ENCODE peak calls at places on chromosomes 6 and 20, in four cellular contexts. Q, C, F and G are unnamed samples.

GRCh38 chr20:45892828-45893500 is 1.8 kb downstream of the CTSA start:
- DNase-seq in Q (no peak), C (no peak), F (no peak), G (no peak)

GRCh38 chr20:58511364-58511763 is 3.8 kb downstream of the APCDD1L start:
- DNase-seq in Q (peak), C (no peak), F (no peak), G (peak)

GRCh38 chr6:24668997-24669361 is 2.1 kb downstream of the ACOT13 start:
- DNase-seq in Q (no peak), C (no peak), F (no peak), G (no peak)

GRCh38 chr6:128483472-128484135 is 36.8 kb downstream of the PTPRK start:
- DNase-seq in Q (peak), C (no peak), F (no peak), G (no peak)

GRCh38 chr20:46220808-46221207 is 87.5 kb downstream of the CDH22 start:
- DNase-seq in Q (no peak), C (peak), F (peak), G (no peak)

GRCh38 chr6:142167071-142167470 is 20.0 kb downstream of the VTA1 start:
- DNase-seq in Q (peak), C (no peak), F (no peak), G (no peak)

GRCh38 chr6:751765-752164 is 58.8 kb upstream of the EXOC2 start:
- DNase-seq in Q (no peak), C (no peak), F (no peak), G (no peak)

GRCh38 chr20:54292186-54292585 is 84.3 kb downstream of the PFDN4 start:
- DNase-seq in Q (peak), C (no peak), F (no peak), G (peak)

GRCh38 chr6:55142610-55143009 is 31.7 kb upstream of the HCRTR2 start:
- DNase-seq in Q (no peak), C (no peak), F (no peak), G (no peak)

GRCh38 chr20:18166939-18167338 is 29.3 kb downstream of the KAT14 start:
- DNase-seq in Q (no peak), C (no peak), F (no peak), G (no peak)

GRCh38 chr6:113855500-113856010 is 1.6 kb upstream of the MARCKS start:
- DNase-seq in Q (peak), C (peak), F (no peak), G (peak)

GRCh38 chr6:113857565-113858066 is 471 bp downstream of the MARCKS start:
- DNase-seq in Q (no peak), C (peak), F (peak), G (no peak)

GRCh38 chr6:113856571-113857564 is at the start of gene MARCKS:
- DNase-seq in Q (peak), C (peak), F (peak), G (peak)

GRCh38 chr6:113854531-113855499 is 2.3 kb upstream of the MARCKS start:
- DNase-seq in Q (peak), C (peak), F (peak), G (peak)

DNA sequence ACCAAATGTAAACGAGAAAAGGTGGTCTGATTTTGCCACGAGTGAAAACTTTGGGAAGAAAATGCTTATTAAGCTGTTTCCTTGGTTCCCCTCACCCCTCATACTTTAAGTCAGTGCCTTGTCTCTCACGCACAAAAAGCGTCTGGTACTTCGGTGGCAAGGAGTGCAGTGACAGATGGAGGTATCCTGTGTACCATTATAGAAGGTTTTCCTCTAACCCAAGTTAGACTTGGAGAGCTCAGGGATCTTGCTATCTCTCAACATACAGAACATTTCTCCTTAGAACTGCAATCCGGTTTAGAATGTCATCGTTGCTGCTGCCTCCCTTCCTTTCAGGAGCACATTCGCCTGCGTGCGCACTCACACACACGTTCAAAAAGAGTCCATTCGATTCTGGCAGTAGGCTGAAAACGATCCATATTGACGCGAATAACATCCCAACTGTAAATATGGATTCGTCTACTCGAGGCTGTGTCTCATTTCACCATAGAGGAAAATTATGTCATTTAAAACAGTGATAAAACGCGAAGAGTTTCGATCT is 1.1 kb upstream of the MARCKS start:
- DNase-seq in Q (peak), C (peak), F (no peak), G (peak)
- H3K4me3 ChIP-seq in Q (peak), C (peak), F (peak), G (peak)

DNA sequence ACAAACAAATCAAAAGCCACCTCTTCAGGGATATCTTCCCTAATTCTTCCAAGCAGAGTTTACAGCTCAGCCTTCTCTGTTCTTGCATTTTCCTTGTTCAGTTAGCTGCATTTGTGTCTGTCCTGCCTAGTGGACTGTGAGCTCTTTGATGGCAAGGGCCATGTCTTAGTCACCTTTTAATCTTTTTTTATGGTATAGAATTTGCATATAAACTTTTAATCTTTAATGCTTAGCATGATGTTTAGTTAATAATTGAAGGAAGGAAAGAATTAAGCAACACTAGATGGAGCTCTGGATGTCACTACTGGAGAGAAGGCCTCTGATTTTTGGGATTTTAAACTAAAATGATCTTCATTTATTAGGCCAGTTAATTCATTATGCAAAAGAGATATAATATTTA is 12.1 kb downstream of the PPP2R5D start:
- DNase-seq in Q (no peak), C (no peak), F (no peak), G (no peak)
- TF ChIP-seq CTCF in Q (peak), C (no peak), F (no peak), G (peak)

GRCh38 chr6:26312096-26312463 is 52.9 kb upstream of the BTN3A2 start:
- DNase-seq in Q (no peak), C (no peak), F (no peak), G (peak)

GRCh38 chr6:26309731-26310142 is 55.3 kb upstream of the BTN3A2 start:
- DNase-seq in Q (peak), C (no peak), F (no peak), G (peak)

GRCh38 chr6:26312501-26313390 is 52.3 kb upstream of the BTN3A2 start:
- DNase-seq in Q (peak), C (peak), F (peak), G (peak)

GRCh38 chr6:26311012-26311384 is 54.0 kb upstream of the BTN3A2 start:
- DNase-seq in Q (peak), C (no peak), F (no peak), G (peak)

DNA sequence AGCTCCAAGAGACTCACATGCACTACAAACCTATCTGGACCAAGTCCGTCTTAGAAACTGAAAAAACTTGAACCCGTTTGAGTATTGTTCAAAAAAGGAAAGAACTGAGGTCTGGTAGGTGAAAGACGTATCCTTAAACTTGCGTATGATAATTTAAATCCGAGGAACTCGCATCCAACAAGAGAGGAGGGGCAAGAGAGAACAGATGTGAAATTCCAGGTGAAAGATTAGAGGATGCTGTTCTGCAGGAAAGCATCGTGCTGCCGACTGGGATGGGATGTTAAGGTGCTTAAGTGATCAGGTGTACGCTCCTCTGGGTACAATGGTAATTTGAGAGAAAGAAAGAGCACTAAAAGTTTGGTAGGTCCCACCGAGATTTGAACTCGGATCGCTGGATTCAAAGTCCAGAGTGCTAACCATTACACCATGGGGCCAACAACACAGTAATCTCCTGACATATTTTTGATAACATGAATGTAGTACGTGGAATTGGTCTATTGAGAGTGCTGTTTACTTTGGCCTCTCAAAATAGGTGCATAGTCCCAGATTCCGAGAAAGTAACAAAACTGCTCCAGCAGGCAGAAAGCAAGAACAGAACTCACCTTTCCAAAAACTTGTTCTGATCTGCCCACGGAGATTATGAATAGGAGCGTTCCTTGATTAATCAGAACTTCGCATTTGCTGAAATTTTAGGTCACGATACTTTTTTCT is 53.5 kb upstream of the BTN3A2 start:
- DNase-seq in Q (peak), C (no peak), F (no peak), G (peak)
- H3K4me3 ChIP-seq in Q (peak), C (peak), F (peak), G (peak)

GRCh38 chr6:53294095-53294494 is 54.7 kb downstream of the ELOVL5 start:
- DNase-seq in Q (peak), C (peak), F (no peak), G (no peak)
- TF ChIP-seq CTCF in Q (peak), C (peak), F (peak), G (peak)

GRCh38 chr6:13787146-13787545 is 27.2 kb downstream of the MCUR1 start:
- DNase-seq in Q (peak), C (peak), F (no peak), G (peak)
- H3K4me3 ChIP-seq in Q (no peak), C (no peak), F (no peak), G (no peak)

GRCh38 chr20:10404023-10404628 is 29.9 kb downstream of the MKKS start:
- DNase-seq in Q (no peak), C (no peak), F (no peak), G (no peak)
- TF ChIP-seq CTCF in Q (no peak), C (no peak), F (no peak), G (no peak)

GRCh38 chr6:15342114-15342513 is 96.2 kb downstream of the JARID2 start:
- DNase-seq in Q (no peak), C (no peak), F (no peak), G (no peak)

GRCh38 chr6:15343490-15344185 is 97.8 kb downstream of the JARID2 start:
- DNase-seq in Q (no peak), C (peak), F (no peak), G (no peak)

GRCh38 chr6:15346315-15346714 is 100.4 kb downstream of the JARID2 start:
- DNase-seq in Q (no peak), C (no peak), F (no peak), G (no peak)

GRCh38 chr6:15344186-15344506 is 98.3 kb downstream of the JARID2 start:
- DNase-seq in Q (no peak), C (peak), F (no peak), G (no peak)

DNA sequence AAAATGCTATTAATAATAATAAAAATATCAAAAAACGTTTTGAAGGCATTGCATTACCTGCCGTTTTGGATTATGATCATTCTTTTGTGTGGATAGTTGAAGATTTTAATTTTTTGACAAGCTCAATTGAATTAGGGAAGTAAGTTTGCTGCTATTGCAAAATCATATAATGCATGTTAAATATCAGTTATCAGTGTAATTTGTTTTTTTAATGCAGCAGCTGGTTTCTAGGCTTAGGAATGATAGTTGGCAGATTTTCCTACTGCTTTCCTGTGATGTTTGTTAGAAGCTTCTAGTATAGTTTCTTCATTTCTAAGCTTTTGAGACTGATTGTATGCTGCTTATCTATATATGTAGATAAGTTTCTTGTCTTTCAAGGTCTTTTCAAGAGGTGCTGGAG is 99.0 kb downstream of the JARID2 start:
- DNase-seq in Q (no peak), C (no peak), F (no peak), G (no peak)
- H3K4me3 ChIP-seq in Q (no peak), C (no peak), F (no peak), G (no peak)

DNA sequence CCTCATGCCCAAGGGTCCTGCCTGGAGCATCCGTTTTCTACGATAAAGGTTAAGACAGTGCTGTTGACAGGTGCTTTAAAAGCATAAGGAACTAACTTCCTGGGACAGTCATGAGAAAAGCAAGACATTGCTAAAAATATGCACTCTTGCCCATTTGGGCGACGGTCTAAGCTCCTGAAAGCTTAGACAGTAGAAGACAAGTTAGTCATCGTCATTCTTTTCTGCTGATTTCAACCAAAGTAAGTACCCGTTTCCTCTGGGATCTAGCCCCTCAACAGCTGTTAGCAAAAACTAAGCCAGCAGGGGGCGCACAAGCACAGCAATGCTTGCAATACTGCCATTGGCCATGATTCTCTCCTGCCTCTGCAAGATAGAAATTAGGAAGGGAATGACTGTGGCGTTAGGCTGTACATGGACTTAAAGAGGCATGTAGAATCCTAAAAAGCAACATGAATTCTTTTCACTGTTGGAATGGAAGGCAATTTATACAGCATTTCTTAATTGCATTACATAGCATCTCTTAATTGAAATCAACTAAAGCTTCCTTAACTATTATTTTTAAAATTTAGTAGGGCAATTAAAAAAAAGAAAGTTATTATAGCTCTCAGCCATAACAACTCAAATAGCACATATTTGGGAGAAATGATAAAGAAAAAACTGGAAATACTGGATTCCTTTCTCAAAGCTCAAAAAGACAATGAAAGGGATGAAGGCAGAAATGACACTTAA is 147.8 kb upstream of the RALGAPA2 start:
- DNase-seq in Q (peak), C (peak), F (peak), G (peak)
- TF ChIP-seq CTCF in Q (peak), C (peak), F (peak), G (peak)

GRCh38 chr6:154515808-154516207 is 5.3 kb upstream of the CNKSR3 start:
- DNase-seq in Q (no peak), C (no peak), F (no peak), G (peak)
- H3K4me3 ChIP-seq in Q (peak), C (no peak), F (peak), G (no peak)